ENCODE peak calls at places on chromosomes 6 and 20, in nine cellular contexts. U, W, H, E, C, Z, T, F and A are unnamed samples.
A peak's percentile ranks its signal among the peaks of the same experiment; 100 is the strongest.

GRCh38 chr20:16785221-16785620 is 37.1 kb downstream of the OTOR start:
- DNase-seq in T (no peak), C (no peak), F (no peak), W (no peak), E (no peak), H (no peak), Z (peak; percentile 9), U (no peak), A (no peak)

GRCh38 chr20:62583424-62583920 is 58.8 kb upstream of the SLCO4A1 start:
- DNase-seq in W (no peak), H (no peak), Z (no peak), U (no peak), C (no peak), F (no peak), E (no peak), T (no peak), A (no peak)

GRCh38 chr6:12903246-12903645 is 186.7 kb downstream of the PHACTR1 start:
- DNase-seq in F (no peak), W (no peak), E (no peak), C (no peak), H (no peak), U (no peak), Z (no peak), T (no peak), A (no peak)

GRCh38 chr6:96468681-96469224 is 52.9 kb upstream of the UFL1 start:
- DNase-seq in C (no peak), T (no peak), Z (no peak), E (no peak), W (no peak), H (no peak), U (no peak), F (no peak), A (no peak)

GRCh38 chr6:9002833-9003232 is 567.5 kb upstream of the SLC35B3 start:
- DNase-seq in H (no peak), E (no peak), U (no peak), C (no peak), Z (no peak), F (no peak), T (no peak), W (no peak), A (no peak)

GRCh38 chr20:2042400-2042799 is 48.5 kb upstream of the PDYN start:
- DNase-seq in C (no peak), F (no peak), U (no peak), Z (peak; percentile 40), W (no peak), E (no peak), H (no peak), T (no peak), A (no peak)

GRCh38 chr6:110874880-110875547 is 429 bp downstream of the AMD1 start:
- DNase-seq in H (peak; percentile 75), Z (no peak), F (peak; percentile 29), U (peak; percentile 49), E (peak; percentile 70), T (no peak), W (peak; percentile 62), C (peak; percentile 81), A (no peak)

GRCh38 chr6:141463237-141463977 is 669.3 kb upstream of the GJE1 start:
- DNase-seq in C (no peak), U (no peak), Z (peak; percentile 57), F (no peak), T (no peak), E (no peak), H (no peak), W (no peak), A (no peak)

GRCh38 chr6:135006386-135006914 is 48.2 kb downstream of the HBS1L start:
- DNase-seq in T (no peak), H (no peak), W (no peak), Z (peak; percentile 31), E (no peak), U (no peak), C (no peak), F (no peak), A (no peak)

GRCh38 chr6:41734666-41735426 is 562 bp downstream of the TFEB start:
- DNase-seq in H (peak; percentile 82), E (peak; percentile 91), W (peak; percentile 85), U (peak; percentile 84), F (peak; percentile 90), Z (peak; percentile 71), C (peak; percentile 85), T (no peak), A (peak; percentile 72)

GRCh38 chr6:113924199-113924791 is 46.7 kb downstream of the HDAC2 start:
- DNase-seq in W (no peak), U (no peak), C (no peak), E (no peak), T (no peak), Z (peak; percentile 16), H (no peak), F (peak; percentile 22), A (no peak)

GRCh38 chr20:371755-372542 is 8.6 kb upstream of the TRIB3 start:
- DNase-seq in F (peak; percentile 64), Z (peak; percentile 88), C (peak; percentile 95), H (no peak), U (peak; percentile 32), W (peak; percentile 24), E (no peak), T (no peak), A (peak; percentile 37)

GRCh38 chr20:10260316-10260715 is 41.7 kb downstream of the SNAP25 start:
- DNase-seq in U (no peak), F (no peak), C (no peak), W (no peak), Z (no peak), T (no peak), H (no peak), E (no peak), A (no peak)

GRCh38 chr6:706819-707381 is 14.0 kb upstream of the EXOC2 start:
- DNase-seq in C (no peak), H (no peak), F (no peak), Z (no peak), T (no peak), E (no peak), U (no peak), W (no peak), A (no peak)

GRCh38 chr6:706161-706560 is 13.2 kb upstream of the EXOC2 start:
- DNase-seq in U (no peak), C (no peak), T (no peak), W (no peak), Z (no peak), H (no peak), F (no peak), E (no peak), A (no peak)

GRCh38 chr6:709471-710056 is 16.6 kb upstream of the EXOC2 start:
- DNase-seq in Z (no peak), H (no peak), C (no peak), W (no peak), E (no peak), T (no peak), F (no peak), U (no peak), A (no peak)

GRCh38 chr6:708237-708598 is 15.3 kb upstream of the EXOC2 start:
- DNase-seq in Z (no peak), U (no peak), T (no peak), F (no peak), W (no peak), H (no peak), C (no peak), E (no peak), A (no peak)

DNA sequence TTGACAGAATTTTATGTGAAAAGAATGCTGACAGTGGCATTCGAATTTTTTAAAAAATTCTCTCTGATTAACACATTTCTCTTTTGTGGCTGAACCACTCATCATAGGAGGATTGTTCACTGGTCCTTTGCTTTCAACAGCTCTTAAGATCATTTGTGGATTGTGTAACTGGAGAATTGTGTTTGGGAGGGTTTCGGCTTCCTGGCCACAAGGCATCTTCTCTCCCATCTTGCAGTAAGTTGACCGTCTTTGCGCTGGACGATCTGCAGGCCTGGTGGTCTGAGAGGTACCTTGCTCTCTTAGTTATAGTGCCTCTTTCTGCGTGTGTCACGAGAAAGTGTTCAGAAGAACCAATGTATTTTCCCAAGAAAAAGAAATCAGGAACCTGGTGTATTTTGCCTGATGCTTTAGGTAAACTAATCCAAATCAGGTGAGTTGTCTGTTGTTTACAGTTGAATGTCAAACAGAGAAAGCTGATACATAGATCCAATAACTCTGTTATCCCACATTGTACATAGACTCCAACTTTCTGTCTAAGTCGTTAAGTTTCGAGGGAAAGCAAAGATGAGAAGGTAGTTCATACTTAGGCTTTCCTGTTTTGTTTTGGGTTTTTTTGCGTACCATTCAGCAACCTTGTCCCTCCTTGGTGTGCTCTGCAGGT is 14.8 kb upstream of the EXOC2 start:
- DNase-seq in F (no peak), U (no peak), H (no peak), C (no peak), W (no peak), Z (no peak), E (no peak), T (no peak), A (no peak)
- H3K4me1 ChIP-seq in F (peaks cover 5% of the 10 kb centered on the region), U (no peaks in the 10 kb centered on the region), H (no peaks in the 10 kb centered on the region), C (peaks cover 6% of the 10 kb centered on the region), W (no peaks in the 10 kb centered on the region), Z (peaks cover 4% of the 10 kb centered on the region), E (peaks cover 16% of the 10 kb centered on the region), T (peaks cover 17% of the 10 kb centered on the region), A (peaks cover 6% of the 10 kb centered on the region)

DNA sequence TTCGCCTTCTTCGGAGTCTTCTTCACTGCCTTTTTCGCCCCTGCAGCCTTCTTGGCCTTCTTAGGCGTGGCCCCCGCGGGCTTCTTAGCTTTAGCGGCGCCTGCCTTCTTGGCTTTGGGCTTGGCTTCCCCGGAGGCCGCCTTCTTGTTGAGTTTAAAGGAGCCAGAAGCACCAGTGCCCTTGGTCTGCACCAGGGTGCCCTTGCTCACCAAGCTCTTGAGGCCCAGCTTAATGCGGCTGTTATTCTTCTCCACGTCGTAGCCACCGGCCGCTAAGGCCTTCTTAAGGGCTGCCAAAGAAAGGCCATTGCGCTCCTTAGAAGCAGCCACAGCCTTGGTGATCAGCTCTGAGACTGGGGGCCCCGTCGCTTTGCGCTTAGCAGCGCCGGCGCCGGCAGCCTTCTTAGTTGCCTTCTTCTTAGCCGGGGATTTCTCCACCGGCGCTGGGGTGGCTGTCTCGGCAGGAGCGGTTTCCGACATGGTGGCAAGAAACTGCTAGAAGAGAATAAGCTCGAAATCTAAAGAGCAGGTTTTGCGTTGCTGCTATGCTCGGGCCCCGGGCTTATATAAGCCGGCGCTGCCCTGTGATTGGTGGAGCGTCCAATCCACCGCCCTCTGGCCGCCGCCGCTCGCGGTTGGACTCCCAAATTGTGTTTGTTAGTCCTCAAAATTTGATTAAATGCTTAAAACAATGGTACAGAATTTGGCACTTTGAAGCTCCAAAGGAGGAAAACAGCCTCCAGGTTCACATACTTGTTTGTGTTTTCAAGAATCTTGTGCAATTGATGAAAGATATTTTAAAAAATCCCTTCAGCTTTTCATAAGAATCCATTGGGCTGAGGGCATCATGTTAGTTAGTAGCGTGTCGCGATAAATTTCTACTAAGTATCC is 44.9 kb downstream of the OR2B2 start:
- DNase-seq in T (no peak), U (peak; percentile 21), E (peak; percentile 74), H (no peak), W (peak; percentile 83), C (peak; percentile 85), Z (peak; percentile 78), F (peak; percentile 53), A (no peak)
- TF ChIP-seq POLR2A in T (peak; percentile 82), U (no peak), E (no peak), H (no peak), W (peak; percentile 84), C (peak; percentile 80), Z (peak; percentile 93), F (no peak), A (peak; percentile 36)

GRCh38 chr20:33202451-33202850 is 14.7 kb upstream of the BPIFA3 start:
- DNase-seq in E (no peak), C (no peak), H (no peak), Z (no peak), T (no peak), W (no peak), F (no peak), U (no peak), A (no peak)
- H3K4me1 ChIP-seq in E (no peaks in the 10 kb centered on the region), C (no peaks in the 10 kb centered on the region), H (no peaks in the 10 kb centered on the region), Z (no peaks in the 10 kb centered on the region), T (no peaks in the 10 kb centered on the region), W (no peaks in the 10 kb centered on the region), F (no peaks in the 10 kb centered on the region), U (no peaks in the 10 kb centered on the region), A (no peaks in the 10 kb centered on the region)

GRCh38 chr20:50321797-50322480 is 131.3 kb downstream of the CEBPB start:
- DNase-seq in C (no peak), U (peak; percentile 59), E (no peak), W (no peak), T (no peak), F (no peak), Z (peak; percentile 72), H (peak; percentile 66), A (no peak)
- TF ChIP-seq POLR2A in C (no peak), U (no peak), E (no peak), W (no peak), T (no peak), F (no peak), Z (no peak), H (no peak), A (no peak)